ENCODE peak calls at places on chromosomes 7 and 10, in five cellular contexts. H is head of caudate nucleus, C is SJCRH30, M is heart right ventricle, J is foreskin melanocyte. W is an unnamed sample.

GRCh38 chr10:48610585-48611093 is 5.8 kb upstream of the ARHGAP22 start:
- DNase-seq in H (no peak), C (no peak), M (no peak), J (no peak), W (no peak)

GRCh38 chr7:17367502-17367901 is 69.0 kb downstream of the AHR start:
- DNase-seq in H (no peak), C (no peak), M (no peak), J (no peak), W (no peak)

GRCh38 chr10:32318476-32318896 is 28.5 kb downstream of the EPC1 start:
- DNase-seq in H (no peak), C (no peak), M (peak; percentile 11), J (no peak), W (peak; percentile 55)

GRCh38 chr7:111998326-111998725 is 207.9 kb downstream of the DOCK4 start:
- DNase-seq in H (no peak), C (no peak), M (no peak), J (no peak), W (no peak)

GRCh38 chr10:14074062-14074884 is 256.5 kb downstream of the FRMD4A start:
- DNase-seq in H (no peak), C (peak; percentile 95), M (peak; percentile 85), J (peak; percentile 92), W (no peak)

GRCh38 chr10:114301951-114302710 is 63.1 kb downstream of the VWA2 start:
- DNase-seq in H (no peak), C (no peak), M (no peak), J (no peak), W (no peak)

GRCh38 chr7:107857541-107857912 is 33.5 kb upstream of the DLD start:
- DNase-seq in H (no peak), C (no peak), M (no peak), J (no peak), W (no peak)

GRCh38 chr7:156475179-156475578 is 165.4 kb upstream of the RNF32 start:
- DNase-seq in H (no peak), C (no peak), M (no peak), J (no peak), W (no peak)

GRCh38 chr7:154837622-154838021 is 165.3 kb downstream of the PAXIP1 start:
- DNase-seq in H (no peak), C (no peak), M (no peak), J (no peak), W (no peak)

GRCh38 chr7:613442-614140 is 93.9 kb upstream of the PDGFA start:
- DNase-seq in H (no peak), C (no peak), M (no peak), J (no peak), W (no peak)

GRCh38 chr10:133356953-133357292 is 896 bp downstream of the FUOM start:
- DNase-seq in H (no peak), C (no peak), M (no peak), J (no peak), W (no peak)

GRCh38 chr10:48976208-48976607 is 36.6 kb upstream of the LRRC18 start:
- DNase-seq in H (no peak), C (peak; percentile 36), M (no peak), J (no peak), W (no peak)

GRCh38 chr10:112375721-112376577 is 2.0 kb downstream of the ACSL5 start:
- DNase-seq in H (no peak), C (no peak), M (peak; percentile 78), J (no peak), W (peak; percentile 58)

W was measured in activated CD4-positive, alpha-beta memory T cell treated with anti-CD3 and anti-CD28 coated beads for 36 hours.